ENCODE peak calls at places on chromosomes 5 and 9, in seven cellular contexts. L is omental fat pad; G is activated T-helper 17 cell treated with anti-CD3 and anti-CD28 coated beads, Interleukin-2, amount 50 U/mL, for 72 hours; O is heart left ventricle; A is activated CD8-positive, alpha-beta T cell treated with anti-CD3 and anti-CD28 coated beads, Interleukin-2, amount 10 ng/mL, durations not matched to agents 7 days and 5 days; J is activated naive CD8-positive, alpha-beta T cell treated with anti-CD3 and anti-CD28 coated beads, Interleukin-2, amount 50 U/mL, for 24 hours; E is left ventricle myocardium superior. F is an unnamed sample.

GRCh38 chr9:29750062-29750461 is 2176.8 kb upstream of the C9orf72 start:
- ATAC-seq in L (no peak), G (no peak), O (no peak), A (no peak), J (no peak), E (no peak), F (no peak)

GRCh38 chr9:88777498-88778312 is 213.6 kb upstream of the S1PR3 start:
- ATAC-seq in L (no peak), G (no peak), O (peak; percentile 81), A (no peak), J (peak; percentile 36), E (peak; percentile 69), F (no peak)

GRCh38 chr5:66861402-66861801 is 265.2 kb downstream of the MAST4 start:
- ATAC-seq in L (no peak), G (no peak), O (no peak), A (no peak), J (no peak), E (peak; percentile 11), F (no peak)

GRCh38 chr5:139017624-139018023 is 142.5 kb upstream of the LRRTM2 start:
- ATAC-seq in L (no peak), G (no peak), O (no peak), A (no peak), J (no peak), E (no peak), F (no peak)

GRCh38 chr9:126986506-126986951 is 71.9 kb downstream of the RALGPS1 start:
- ATAC-seq in L (no peak), G (peak; percentile 50), O (no peak), A (peak; percentile 61), J (peak; percentile 84), E (no peak), F (no peak)

GRCh38 chr9:84466580-84467285 is 126.2 kb upstream of the SLC28A3 start:
- ATAC-seq in L (no peak), G (no peak), O (no peak), A (no peak), J (no peak), E (no peak), F (no peak)

GRCh38 chr9:112380102-112380581 is at the start of gene HSDL2:
- ATAC-seq in L (peak; percentile 61), G (peak; percentile 27), O (peak; percentile 33), A (no peak), J (no peak), E (peak; percentile 57), F (peak; percentile 61)

GRCh38 chr5:175212203-175212602 is 231.8 kb downstream of the DRD1 start:
- ATAC-seq in L (no peak), G (no peak), O (no peak), A (no peak), J (no peak), E (no peak), F (no peak)

GRCh38 chr5:169762338-169763095 is 125.4 kb downstream of the DOCK2 start:
- ATAC-seq in L (no peak), G (no peak), O (no peak), A (no peak), J (no peak), E (no peak), F (no peak)

GRCh38 chr9:137134191-137134590 is 4.8 kb upstream of the GRIN1 start:
- ATAC-seq in L (no peak), G (no peak), O (no peak), A (no peak), J (no peak), E (no peak), F (no peak)

GRCh38 chr9:114347675-114348074 is 18.0 kb downstream of the ORM2 start:
- ATAC-seq in L (no peak), G (no peak), O (no peak), A (no peak), J (no peak), E (no peak), F (no peak)

GRCh38 chr5:175873090-175873454 is 1.7 kb downstream of the CPLX2 start:
- ATAC-seq in L (no peak), G (no peak), O (no peak), A (no peak), J (no peak), E (no peak), F (no peak)

GRCh38 chr5:179852993-179853547 is 5.5 kb downstream of the MRNIP start:
- ATAC-seq in L (no peak), G (no peak), O (no peak), A (no peak), J (no peak), E (no peak), F (no peak)

GRCh38 chr9:81499021-81499454 is 190.3 kb downstream of the TLE1 start:
- ATAC-seq in L (peak; percentile 74), G (no peak), O (no peak), A (no peak), J (no peak), E (peak; percentile 64), F (peak; percentile 87)

GRCh38 chr5:43973318-43973717 is 370.3 kb downstream of the NNT start:
- ATAC-seq in L (no peak), G (no peak), O (no peak), A (no peak), J (no peak), E (no peak), F (peak; percentile 58)

GRCh38 chr9:136665111-136665703 is 2.5 kb downstream of the EGFL7 start:
- ATAC-seq in L (no peak), G (peak; percentile 33), O (no peak), A (peak; percentile 55), J (peak; percentile 13), E (no peak), F (peak; percentile 21)

GRCh38 chr5:53089481-53089976 is 20.0 kb downstream of the MOCS2 start:
- ATAC-seq in L (no peak), G (peak; percentile 89), O (no peak), A (peak; percentile 57), J (peak; percentile 75), E (no peak), F (no peak)

GRCh38 chr5:97501286-97501964 is 318.4 kb upstream of the RIOK2 start:
- ATAC-seq in L (no peak), G (no peak), O (no peak), A (no peak), J (no peak), E (no peak), F (peak; percentile 95)

GRCh38 chr5:171562822-171563221 is 143.4 kb downstream of the FGF18 start:
- ATAC-seq in L (no peak), G (peak; percentile 99), O (no peak), A (no peak), J (peak; percentile 93), E (no peak), F (no peak)

GRCh38 chr5:142326480-142326938 is 1.7 kb upstream of the SPRY4 start:
- ATAC-seq in L (no peak), G (no peak), O (no peak), A (no peak), J (no peak), E (no peak), F (no peak)

GRCh38 chr5:146872191-146872590 is 6.4 kb downstream of the PPP2R2B start:
- ATAC-seq in L (no peak), G (no peak), O (no peak), A (no peak), J (no peak), E (no peak), F (no peak)

GRCh38 chr9:92393686-92394085 is 10.7 kb downstream of the OGN start:
- ATAC-seq in L (no peak), G (no peak), O (no peak), A (no peak), J (no peak), E (no peak), F (no peak)

GRCh38 chr5:90746119-90746518 is 187.5 kb downstream of the ADGRV1 start:
- ATAC-seq in L (no peak), G (no peak), O (no peak), A (no peak), J (no peak), E (no peak), F (no peak)

GRCh38 chr9:117665601-117666377 is 38.4 kb upstream of the TLR4 start:
- ATAC-seq in L (no peak), G (no peak), O (no peak), A (no peak), J (no peak), E (no peak), F (no peak)

GRCh38 chr5:118906932-118907331 is 81.4 kb downstream of the DTWD2 start:
- ATAC-seq in L (no peak), G (no peak), O (no peak), A (no peak), J (no peak), E (no peak), F (no peak)

GRCh38 chr9:122001491-122002201 is 91.5 kb downstream of the TTLL11 start:
- ATAC-seq in L (no peak), G (no peak), O (peak; percentile 91), A (no peak), J (no peak), E (peak; percentile 91), F (peak; percentile 70)

GRCh38 chr9:99400184-99400731 is 178.2 kb downstream of the SEC61B start:
- ATAC-seq in L (no peak), G (no peak), O (peak; percentile 87), A (no peak), J (no peak), E (peak; percentile 72), F (peak; percentile 36)

GRCh38 chr9:71683598-71684235 is 84.6 kb downstream of the CEMIP2 start:
- ATAC-seq in L (peak; percentile 23), G (peak; percentile 50), O (peak; percentile 30), A (no peak), J (no peak), E (no peak), F (no peak)

GRCh38 chr9:92781902-92782301 is 17.3 kb upstream of the BICD2 start:
- ATAC-seq in L (no peak), G (peak; percentile 52), O (no peak), A (no peak), J (no peak), E (no peak), F (no peak)

GRCh38 chr5:146428658-146429057 is 18.5 kb upstream of the TCERG1 start:
- ATAC-seq in L (no peak), G (no peak), O (no peak), A (no peak), J (peak; percentile 30), E (no peak), F (no peak)

GRCh38 chr5:131654309-131654708 is 19.3 kb upstream of the RAPGEF6 start:
- ATAC-seq in L (no peak), G (no peak), O (no peak), A (no peak), J (no peak), E (no peak), F (no peak)

GRCh38 chr9:99040254-99040653 is 64.7 kb upstream of the TGFBR1 start:
- ATAC-seq in L (no peak), G (no peak), O (no peak), A (no peak), J (no peak), E (no peak), F (no peak)

GRCh38 chr5:94353605-94354004 is 264.8 kb downstream of the KIAA0825 start:
- ATAC-seq in L (no peak), G (no peak), O (no peak), A (no peak), J (no peak), E (no peak), F (no peak)

GRCh38 chr5:118923295-118924005 is 64.9 kb downstream of the DTWD2 start:
- ATAC-seq in L (no peak), G (no peak), O (no peak), A (no peak), J (no peak), E (no peak), F (no peak)